ENCODE peak calls at places on chromosomes 16 and 17, in six cellular contexts. One of them, this sample, is unnamed.
A peak's percentile ranks its signal among the peaks of the same experiment; 100 is the strongest.

GRCh38 chr16:13554020-13554419 is 365.9 kb upstream of the ERCC4 start:
- DNase-seq in OCI-M1: no peak
- DNase-seq in M059J: no peak
- DNase-seq in GM23248: no peak
- DNase-seq in SK-MEL-5: peak; percentile 5
- DNase-seq in mesendoderm: no peak
- DNase-seq in this sample: no peak

GRCh38 chr17:34840758-34841157 is 120.5 kb downstream of the CCT6B start:
- DNase-seq in OCI-M1: no peak
- DNase-seq in GM23248: no peak
- DNase-seq in M059J: no peak
- DNase-seq in SK-MEL-5: no peak
- DNase-seq in mesendoderm: no peak
- DNase-seq in this sample: no peak

GRCh38 chr16:7285520-7285919 is 47.1 kb upstream of the RBFOX1 start:
- DNase-seq in OCI-M1: no peak
- DNase-seq in SK-MEL-5: no peak
- DNase-seq in mesendoderm: no peak
- DNase-seq in M059J: no peak
- DNase-seq in GM23248: no peak
- DNase-seq in this sample: no peak

GRCh38 chr16:69131167-69131748 is 1.1 kb downstream of the CHTF8 start:
- DNase-seq in mesendoderm: peak; percentile 77
- DNase-seq in OCI-M1: peak; percentile 70
- DNase-seq in M059J: no peak
- DNase-seq in SK-MEL-5: peak; percentile 40
- DNase-seq in GM23248: peak; percentile 51
- DNase-seq in this sample: no peak

GRCh38 chr16:20598832-20599469 is 22.8 kb upstream of the ACSM2B start:
- DNase-seq in OCI-M1: peak; percentile 6
- DNase-seq in mesendoderm: peak; percentile 26
- DNase-seq in GM23248: no peak
- DNase-seq in SK-MEL-5: no peak
- DNase-seq in M059J: no peak
- DNase-seq in this sample: no peak

GRCh38 chr17:75633484-75634375 is 496 bp downstream of the SMIM5 start:
- DNase-seq in M059J: peak; percentile 93
- DNase-seq in GM23248: peak; percentile 96
- DNase-seq in mesendoderm: peak; percentile 97
- DNase-seq in OCI-M1: peak; percentile 95
- DNase-seq in SK-MEL-5: peak; percentile 92
- DNase-seq in this sample: peak; percentile 62

GRCh38 chr17:34579979-34580684 is 750 bp downstream of the TMEM132E start:
- DNase-seq in M059J: peak; percentile 33
- DNase-seq in mesendoderm: peak; percentile 56
- DNase-seq in SK-MEL-5: no peak
- DNase-seq in GM23248: peak; percentile 61
- DNase-seq in OCI-M1: no peak
- DNase-seq in this sample: peak; percentile 31

GRCh38 chr16:22063888-22064467 is 28.4 kb upstream of the VWA3A start:
- DNase-seq in GM23248: no peak
- DNase-seq in mesendoderm: no peak
- DNase-seq in OCI-M1: no peak
- DNase-seq in SK-MEL-5: no peak
- DNase-seq in M059J: no peak
- DNase-seq in this sample: no peak

GRCh38 chr17:68204736-68205135 is 43.1 kb upstream of the AMZ2 start:
- DNase-seq in M059J: no peak
- DNase-seq in GM23248: no peak
- DNase-seq in SK-MEL-5: peak; percentile 40
- DNase-seq in OCI-M1: no peak
- DNase-seq in mesendoderm: no peak
- DNase-seq in this sample: no peak

GRCh38 chr16:57994778-57995177 is 5.7 kb downstream of the ZNF319 start:
- DNase-seq in M059J: peak; percentile 62
- DNase-seq in mesendoderm: peak; percentile 74
- DNase-seq in SK-MEL-5: peak; percentile 61
- DNase-seq in OCI-M1: peak; percentile 74
- DNase-seq in GM23248: peak; percentile 77
- DNase-seq in this sample: no peak

GRCh38 chr16:73019456-73020362 is 28.2 kb downstream of the ZFHX3 start:
- DNase-seq in SK-MEL-5: no peak
- DNase-seq in GM23248: peak; percentile 62
- DNase-seq in M059J: peak; percentile 92
- DNase-seq in OCI-M1: no peak
- DNase-seq in mesendoderm: no peak
- DNase-seq in this sample: no peak

GRCh38 chr16:66924527-66925321 is 611 bp downstream of the RRAD start:
- DNase-seq in SK-MEL-5: no peak
- DNase-seq in GM23248: peak; percentile 63
- DNase-seq in OCI-M1: no peak
- DNase-seq in M059J: no peak
- DNase-seq in mesendoderm: peak; percentile 43
- DNase-seq in this sample: no peak

GRCh38 chr17:75250009-75250471 is 11.4 kb downstream of the GGA3 start:
- DNase-seq in SK-MEL-5: peak; percentile 86
- DNase-seq in M059J: no peak
- DNase-seq in OCI-M1: no peak
- DNase-seq in GM23248: peak; percentile 61
- DNase-seq in mesendoderm: no peak
- DNase-seq in this sample: no peak

GRCh38 chr17:1693339-1693738 is 8.7 kb upstream of the PRPF8 start:
- DNase-seq in OCI-M1: no peak
- DNase-seq in SK-MEL-5: no peak
- DNase-seq in GM23248: peak; percentile 33
- DNase-seq in mesendoderm: no peak
- DNase-seq in M059J: peak; percentile 37
- DNase-seq in this sample: no peak

GRCh38 chr17:8941520-8941919 is 24.0 kb downstream of the PIK3R5 start:
- DNase-seq in OCI-M1: no peak
- DNase-seq in GM23248: no peak
- DNase-seq in SK-MEL-5: no peak
- DNase-seq in mesendoderm: no peak
- DNase-seq in M059J: no peak
- DNase-seq in this sample: no peak

GRCh38 chr16:67884-68789 is 4.3 kb downstream of the RHBDF1 start:
- DNase-seq in SK-MEL-5: peak; percentile 22
- DNase-seq in GM23248: peak; percentile 60
- DNase-seq in OCI-M1: no peak
- DNase-seq in mesendoderm: no peak
- DNase-seq in M059J: no peak
- DNase-seq in this sample: no peak

GRCh38 chr17:45223541-45224528 is 2.1 kb downstream of the FMNL1 start:
- DNase-seq in SK-MEL-5: no peak
- DNase-seq in GM23248: no peak
- DNase-seq in mesendoderm: no peak
- DNase-seq in OCI-M1: no peak
- DNase-seq in M059J: no peak
- DNase-seq in this sample: no peak

GRCh38 chr17:78414178-78415162 is 36.0 kb downstream of the PGS1 start:
- DNase-seq in SK-MEL-5: no peak
- DNase-seq in GM23248: no peak
- DNase-seq in M059J: no peak
- DNase-seq in OCI-M1: no peak
- DNase-seq in mesendoderm: no peak
- DNase-seq in this sample: no peak

GRCh38 chr16:1181715-1182671 is 29.1 kb downstream of the CACNA1H start:
- DNase-seq in SK-MEL-5: no peak
- DNase-seq in GM23248: peak; percentile 73
- DNase-seq in mesendoderm: no peak
- DNase-seq in M059J: peak; percentile 82
- DNase-seq in OCI-M1: no peak
- DNase-seq in this sample: no peak

GRCh38 chr17:68381076-68381900 is 76.0 kb downstream of the WIPI1 start:
- DNase-seq in OCI-M1: peak; percentile 15
- DNase-seq in GM23248: peak; percentile 100
- DNase-seq in mesendoderm: no peak
- DNase-seq in M059J: peak; percentile 97
- DNase-seq in SK-MEL-5: peak; percentile 100
- DNase-seq in this sample: no peak

GRCh38 chr17:334974-335481 is 17.6 kb downstream of the RPH3AL start:
- DNase-seq in M059J: no peak
- DNase-seq in GM23248: no peak
- DNase-seq in OCI-M1: no peak
- DNase-seq in mesendoderm: no peak
- DNase-seq in SK-MEL-5: no peak
- DNase-seq in this sample: no peak

GRCh38 chr17:36529121-36529520 is 5.5 kb downstream of the MYO19 start:
- DNase-seq in mesendoderm: no peak
- DNase-seq in M059J: peak; percentile 76
- DNase-seq in OCI-M1: peak; percentile 12
- DNase-seq in SK-MEL-5: no peak
- DNase-seq in GM23248: peak; percentile 85
- DNase-seq in this sample: no peak

This sample was measured in anterior cingulate cortex.